ENCODE peak calls at places on chromosomes 11 and 22, in four cellular contexts. N is SJSA1, A is HFF-Myc, L is kidney. W is an unnamed sample.

GRCh38 chr11:76807206-76807875 is 24.2 kb downstream of the TSKU start:
- DNase-seq in N (peak; percentile 54), A (peak; percentile 95), L (peak; percentile 92), W (peak; percentile 65)

GRCh38 chr11:44952500-44953260 is 2.0 kb upstream of the TP53I11 start:
- DNase-seq in N (no peak), A (no peak), L (no peak), W (no peak)

GRCh38 chr11:74138021-74138420 is 32.8 kb downstream of the C2CD3 start:
- DNase-seq in N (no peak), A (no peak), L (no peak), W (no peak)

GRCh38 chr22:44753189-44754042 is 1.0 kb downstream of the ARHGAP8 start:
- DNase-seq in N (peak; percentile 31), A (no peak), L (no peak), W (no peak)

GRCh38 chr11:66007201-66007634 is 4.6 kb upstream of the CST6 start:
- DNase-seq in N (no peak), A (no peak), L (no peak), W (peak; percentile 65)

GRCh38 chr11:64507832-64508375 is 83.1 kb upstream of the SLC22A12 start:
- DNase-seq in N (no peak), A (no peak), L (no peak), W (no peak)

GRCh38 chr11:70913715-70914231 is 338.6 kb downstream of the SHANK2 start:
- DNase-seq in N (no peak), A (no peak), L (peak; percentile 36), W (no peak)

GRCh38 chr11:24704716-24705115 is 207.9 kb downstream of the LUZP2 start:
- DNase-seq in N (no peak), A (no peak), L (no peak), W (no peak)

GRCh38 chr22:30246962-30247376 is 410 bp upstream of the LIF start:
- DNase-seq in N (no peak), A (no peak), L (no peak), W (no peak)

GRCh38 chr22:40867109-40867508 is 5.2 kb upstream of the DNAJB7 start:
- DNase-seq in N (no peak), A (no peak), L (no peak), W (no peak)

GRCh38 chr11:36711104-36711825 is 113.2 kb upstream of the RAG2 start:
- DNase-seq in N (no peak), A (no peak), L (no peak), W (no peak)

GRCh38 chr11:114358711-114359110 is 41.6 kb downstream of the C11orf71 start:
- DNase-seq in N (no peak), A (no peak), L (no peak), W (no peak)

GRCh38 chr22:31211504-31211861 is 615 bp upstream of the LIMK2 start:
- DNase-seq in N (no peak), A (no peak), L (no peak), W (no peak)

GRCh38 chr11:11524436-11525038 is 97.3 kb downstream of the GALNT18 start:
- DNase-seq in N (peak; percentile 19), A (no peak), L (no peak), W (no peak)

GRCh38 chr11:92180664-92181251 is 43.9 kb upstream of the FAT3 start:
- DNase-seq in N (no peak), A (peak; percentile 1), L (peak; percentile 48), W (no peak)

GRCh38 chr11:108199446-108200321 is 22.8 kb downstream of the NPAT start:
- DNase-seq in N (no peak), A (no peak), L (no peak), W (no peak)

GRCh38 chr11:19191530-19192169 is 10.1 kb downstream of the CSRP3 start:
- DNase-seq in N (no peak), A (no peak), L (no peak), W (no peak)

GRCh38 chr22:30884211-30885000 is 84.2 kb downstream of the MORC2 start:
- DNase-seq in N (no peak), A (no peak), L (peak; percentile 57), W (no peak)

DNA sequence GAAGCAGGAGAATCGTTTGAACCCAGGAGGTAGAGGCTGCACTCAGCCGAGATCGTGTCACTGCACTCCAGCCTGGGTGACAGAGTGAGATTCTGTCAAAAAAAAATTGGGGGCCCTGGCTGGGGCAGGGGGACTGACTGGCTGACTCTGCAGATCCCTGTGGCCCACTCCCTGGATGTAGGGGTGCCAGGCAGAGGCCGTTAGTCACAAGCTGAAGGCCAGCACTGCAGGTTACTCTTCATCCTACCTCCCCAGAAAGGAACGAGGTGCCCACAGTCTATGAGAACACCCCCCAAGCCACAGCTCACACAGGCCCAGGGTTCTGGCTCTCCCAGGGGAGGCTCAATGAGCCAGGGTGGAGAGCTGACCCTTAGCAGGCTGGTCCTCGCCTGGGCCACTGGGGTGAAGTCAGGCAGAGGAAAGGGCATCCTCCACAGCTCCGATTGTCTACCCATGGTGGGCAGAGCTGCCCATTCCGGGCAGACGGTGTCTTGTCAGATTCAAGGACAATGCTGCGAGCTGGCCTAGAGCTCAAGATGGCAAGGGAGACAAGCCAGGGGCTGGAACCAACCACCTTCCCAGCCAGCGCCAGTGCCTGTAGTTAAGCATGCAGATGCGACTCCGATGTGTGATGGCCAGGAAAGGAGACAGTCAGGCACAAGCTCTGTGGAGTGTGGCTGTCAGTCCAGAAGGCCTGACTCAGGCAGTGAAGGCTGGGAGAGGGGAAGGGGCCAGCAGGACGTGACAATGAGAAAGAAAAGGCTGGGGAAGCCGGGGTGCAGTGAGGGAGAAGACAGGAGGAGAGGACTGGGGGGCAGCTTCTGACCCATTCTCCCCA is 12.4 kb downstream of the C11orf24 start:
- DNase-seq in N (no peak), A (no peak), L (no peak), W (no peak)
- H3K4me3 ChIP-seq in N (no peak overlapping the region), A (no peak overlapping the region), L (no peak overlapping the region), W (no peak overlapping the region)

DNA sequence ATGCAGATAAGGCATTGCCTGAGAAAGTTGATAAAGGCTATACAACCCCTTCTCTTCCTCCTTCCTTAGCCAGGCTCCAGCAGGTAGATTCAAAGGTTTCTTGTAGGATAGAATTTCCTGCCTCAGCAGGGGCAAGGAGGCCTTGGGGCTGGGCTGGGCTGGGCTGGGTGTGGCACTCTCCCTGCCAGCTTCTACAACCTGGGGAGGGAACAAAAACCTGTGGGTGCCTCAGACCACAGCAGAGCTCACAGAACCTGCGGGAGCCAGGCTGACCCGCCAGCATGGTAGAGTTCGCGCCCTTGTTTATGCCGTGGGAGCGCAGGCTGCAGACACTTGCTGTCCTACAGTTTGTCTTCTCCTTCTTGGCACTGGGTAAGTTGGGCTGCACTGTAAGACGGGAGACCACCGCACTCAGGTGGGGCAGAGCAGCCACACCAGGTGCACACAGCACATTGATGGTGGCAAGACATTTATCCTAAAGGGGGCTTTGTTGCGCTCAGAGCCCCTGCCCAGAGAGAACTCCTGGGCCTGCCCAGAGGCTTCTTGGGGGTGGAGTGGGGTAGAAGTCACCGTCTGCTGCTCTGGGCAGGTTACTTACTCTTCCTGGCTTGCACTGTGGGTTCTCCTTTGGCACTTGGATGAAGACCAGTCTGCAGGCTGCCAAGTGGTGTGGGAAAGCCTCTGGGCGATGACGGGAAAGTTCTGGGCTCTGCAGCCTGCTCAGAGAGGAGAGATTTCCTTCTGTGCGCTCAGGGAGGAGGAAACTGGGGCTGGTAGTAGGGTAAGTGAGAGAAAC is at the start of gene MOGAT2:
- DNase-seq in N (no peak), A (no peak), L (no peak), W (no peak)
- H3K4me3 ChIP-seq in N (no peak within 1 kb of the TSS), A (no peak within 1 kb of the TSS), L (no peak within 1 kb of the TSS), W (no peak within 1 kb of the TSS)

GRCh38 chr22:50529416-50530279 is at the start of gene TYMP:
- DNase-seq in N (no peak), A (no peak), L (peak; percentile 97), W (no peak)
- H3K4me3 ChIP-seq in N (peak within 1 kb of the TSS; percentile 41), A (peak within 1 kb of the TSS; percentile 43), L (peak within 1 kb of the TSS; percentile 56), W (no peak within 1 kb of the TSS)

GRCh38 chr22:19149962-19150361 is at the start of gene GSC2:
- DNase-seq in N (no peak), A (no peak), L (no peak), W (no peak)
- H3K4me3 ChIP-seq in N (no peak within 1 kb of the TSS), A (no peak within 1 kb of the TSS), L (no peak within 1 kb of the TSS), W (no peak within 1 kb of the TSS)

DNA sequence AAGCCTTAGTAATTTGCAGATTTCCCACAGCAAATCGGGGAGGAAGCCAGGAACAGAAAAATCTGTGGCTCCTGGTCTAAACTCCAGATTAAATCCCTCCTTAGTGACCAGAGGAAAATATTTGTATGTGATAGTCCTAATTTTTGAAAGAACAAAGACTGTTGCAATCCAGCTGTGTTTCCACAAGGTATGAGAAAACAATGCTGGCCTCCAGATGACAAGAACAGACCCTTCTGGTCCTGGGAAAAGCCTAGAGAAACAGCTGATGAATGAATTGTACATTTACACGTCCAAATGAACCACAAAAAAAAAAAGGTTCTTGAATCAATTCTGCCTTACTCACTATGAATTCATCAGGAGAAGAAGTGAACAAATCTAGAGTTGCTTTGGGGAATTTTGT is 63.7 kb downstream of the ETS1 start:
- DNase-seq in N (no peak), A (no peak), L (no peak), W (no peak)
- H3K4me3 ChIP-seq in N (peak overlapping the region; percentile 76), A (no peak overlapping the region), L (no peak overlapping the region), W (peak overlapping the region; percentile 71)

GRCh38 chr11:48087422-48087821 is 107.1 kb downstream of the PTPRJ start:
- DNase-seq in N (no peak), A (no peak), L (no peak), W (no peak)
- H3K4me3 ChIP-seq in N (no peak overlapping the region), A (no peak overlapping the region), L (no peak overlapping the region), W (no peak overlapping the region)